ENCODE peak calls at places on chromosomes 6 and 20, in six cellular contexts. One of them, this sample, is unnamed.

GRCh38 chr6:125004198-125004597 is 42.0 kb downstream of the RNF217 start:
- DNase-seq in midbrain: no peak
- DNase-seq in T follicular helper cell: no peak
- DNase-seq in activated effector memory CD4-positive, alpha-beta T cell treated with Interleukin-2 at 50 U/mL for 16 hours: no peak
- DNase-seq in HFFc6: peak; percentile 17
- DNase-seq in cardiac fibroblast: no peak
- DNase-seq in this sample: no peak

GRCh38 chr6:40197371-40197770 is 263.1 kb upstream of the MOCS1 start:
- DNase-seq in T follicular helper cell: no peak
- DNase-seq in cardiac fibroblast: no peak
- DNase-seq in HFFc6: no peak
- DNase-seq in activated effector memory CD4-positive, alpha-beta T cell treated with Interleukin-2 at 50 U/mL for 16 hours: no peak
- DNase-seq in midbrain: no peak
- DNase-seq in this sample: no peak

GRCh38 chr6:106694343-106694742 is 65.0 kb downstream of the QRSL1 start:
- DNase-seq in midbrain: no peak
- DNase-seq in cardiac fibroblast: no peak
- DNase-seq in HFFc6: no peak
- DNase-seq in T follicular helper cell: no peak
- DNase-seq in activated effector memory CD4-positive, alpha-beta T cell treated with Interleukin-2 at 50 U/mL for 16 hours: no peak
- DNase-seq in this sample: no peak

GRCh38 chr6:111793711-111794111 is 79.5 kb downstream of the FYN start:
- DNase-seq in cardiac fibroblast: no peak
- DNase-seq in activated effector memory CD4-positive, alpha-beta T cell treated with Interleukin-2 at 50 U/mL for 16 hours: peak; percentile 37
- DNase-seq in HFFc6: no peak
- DNase-seq in T follicular helper cell: no peak
- DNase-seq in midbrain: no peak
- DNase-seq in this sample: peak; percentile 26

GRCh38 chr6:5584072-5584471 is 322.8 kb downstream of the FARS2 start:
- DNase-seq in HFFc6: peak; percentile 62
- DNase-seq in activated effector memory CD4-positive, alpha-beta T cell treated with Interleukin-2 at 50 U/mL for 16 hours: no peak
- DNase-seq in cardiac fibroblast: peak; percentile 38
- DNase-seq in midbrain: no peak
- DNase-seq in T follicular helper cell: no peak
- DNase-seq in this sample: no peak

GRCh38 chr6:41002168-41002567 is 36.9 kb downstream of the UNC5CL start:
- DNase-seq in cardiac fibroblast: no peak
- DNase-seq in activated effector memory CD4-positive, alpha-beta T cell treated with Interleukin-2 at 50 U/mL for 16 hours: no peak
- DNase-seq in HFFc6: no peak
- DNase-seq in T follicular helper cell: no peak
- DNase-seq in midbrain: no peak
- DNase-seq in this sample: no peak

GRCh38 chr6:35043381-35043780 is 97.8 kb downstream of the TCP11 start:
- DNase-seq in HFFc6: no peak
- DNase-seq in activated effector memory CD4-positive, alpha-beta T cell treated with Interleukin-2 at 50 U/mL for 16 hours: no peak
- DNase-seq in midbrain: no peak
- DNase-seq in cardiac fibroblast: no peak
- DNase-seq in T follicular helper cell: no peak
- DNase-seq in this sample: no peak

GRCh38 chr6:90068835-90069478 is 174.7 kb downstream of the GJA10 start:
- DNase-seq in activated effector memory CD4-positive, alpha-beta T cell treated with Interleukin-2 at 50 U/mL for 16 hours: no peak
- DNase-seq in T follicular helper cell: no peak
- DNase-seq in cardiac fibroblast: peak; percentile 4
- DNase-seq in midbrain: no peak
- DNase-seq in HFFc6: no peak
- DNase-seq in this sample: no peak

GRCh38 chr6:134826889-134827737 is 122.8 kb downstream of the ALDH8A1 start:
- DNase-seq in cardiac fibroblast: peak; percentile 89
- DNase-seq in HFFc6: peak; percentile 95
- DNase-seq in midbrain: no peak
- DNase-seq in T follicular helper cell: no peak
- DNase-seq in activated effector memory CD4-positive, alpha-beta T cell treated with Interleukin-2 at 50 U/mL for 16 hours: no peak
- DNase-seq in this sample: no peak

GRCh38 chr20:43170771-43171170 is 18.9 kb downstream of the PTPRT start:
- DNase-seq in activated effector memory CD4-positive, alpha-beta T cell treated with Interleukin-2 at 50 U/mL for 16 hours: no peak
- DNase-seq in midbrain: no peak
- DNase-seq in T follicular helper cell: no peak
- DNase-seq in HFFc6: no peak
- DNase-seq in cardiac fibroblast: no peak
- DNase-seq in this sample: no peak

GRCh38 chr6:10347561-10348327 is 67.1 kb downstream of the TFAP2A start:
- DNase-seq in HFFc6: peak; percentile 88
- DNase-seq in midbrain: no peak
- DNase-seq in cardiac fibroblast: no peak
- DNase-seq in activated effector memory CD4-positive, alpha-beta T cell treated with Interleukin-2 at 50 U/mL for 16 hours: no peak
- DNase-seq in T follicular helper cell: no peak
- DNase-seq in this sample: no peak

GRCh38 chr20:17938889-17939619 is 29.5 kb downstream of the SNX5 start:
- DNase-seq in activated effector memory CD4-positive, alpha-beta T cell treated with Interleukin-2 at 50 U/mL for 16 hours: peak; percentile 41
- DNase-seq in HFFc6: peak; percentile 49
- DNase-seq in midbrain: peak; percentile 70
- DNase-seq in T follicular helper cell: peak; percentile 21
- DNase-seq in cardiac fibroblast: peak; percentile 65
- DNase-seq in this sample: peak; percentile 31

GRCh38 chr6:146914563-146915483 is 289.4 kb upstream of the STXBP5 start:
- DNase-seq in cardiac fibroblast: peak; percentile 98
- DNase-seq in midbrain: no peak
- DNase-seq in activated effector memory CD4-positive, alpha-beta T cell treated with Interleukin-2 at 50 U/mL for 16 hours: no peak
- DNase-seq in HFFc6: peak; percentile 98
- DNase-seq in T follicular helper cell: no peak
- DNase-seq in this sample: no peak

GRCh38 chr6:35294308-35294945 is 3.2 kb upstream of the DEF6 start:
- DNase-seq in midbrain: peak; percentile 26
- DNase-seq in activated effector memory CD4-positive, alpha-beta T cell treated with Interleukin-2 at 50 U/mL for 16 hours: peak; percentile 38
- DNase-seq in HFFc6: peak; percentile 23
- DNase-seq in cardiac fibroblast: peak; percentile 45
- DNase-seq in T follicular helper cell: peak; percentile 44
- DNase-seq in this sample: peak; percentile 36

GRCh38 chr20:7155282-7155681 is 387.8 kb downstream of the BMP2 start:
- DNase-seq in cardiac fibroblast: no peak
- DNase-seq in HFFc6: no peak
- DNase-seq in activated effector memory CD4-positive, alpha-beta T cell treated with Interleukin-2 at 50 U/mL for 16 hours: no peak
- DNase-seq in T follicular helper cell: no peak
- DNase-seq in midbrain: no peak
- DNase-seq in this sample: no peak

GRCh38 chr6:11322252-11322885 is 89.9 kb upstream of the NEDD9 start:
- DNase-seq in midbrain: no peak
- DNase-seq in cardiac fibroblast: no peak
- DNase-seq in activated effector memory CD4-positive, alpha-beta T cell treated with Interleukin-2 at 50 U/mL for 16 hours: no peak
- DNase-seq in T follicular helper cell: no peak
- DNase-seq in HFFc6: no peak
- DNase-seq in this sample: no peak

GRCh38 chr6:16334671-16335070 is 96.3 kb downstream of the GMPR start:
- DNase-seq in HFFc6: peak; percentile 89
- DNase-seq in midbrain: no peak
- DNase-seq in cardiac fibroblast: peak; percentile 95
- DNase-seq in activated effector memory CD4-positive, alpha-beta T cell treated with Interleukin-2 at 50 U/mL for 16 hours: no peak
- DNase-seq in T follicular helper cell: no peak
- DNase-seq in this sample: no peak

GRCh38 chr6:79536615-79536968 is 638 bp downstream of the LCA5 start:
- DNase-seq in T follicular helper cell: no peak
- DNase-seq in HFFc6: peak; percentile 16
- DNase-seq in activated effector memory CD4-positive, alpha-beta T cell treated with Interleukin-2 at 50 U/mL for 16 hours: no peak
- DNase-seq in midbrain: peak; percentile 30
- DNase-seq in cardiac fibroblast: peak; percentile 64
- DNase-seq in this sample: no peak

GRCh38 chr6:57305112-57305511 is 12.3 kb upstream of the PRIM2 start:
- DNase-seq in midbrain: no peak
- DNase-seq in T follicular helper cell: no peak
- DNase-seq in HFFc6: no peak
- DNase-seq in activated effector memory CD4-positive, alpha-beta T cell treated with Interleukin-2 at 50 U/mL for 16 hours: no peak
- DNase-seq in cardiac fibroblast: no peak
- DNase-seq in this sample: no peak